ENCODE peak calls at places on chromosome X, in ten cellular contexts. One of them, this sample, is unnamed.

GRCh38 chrX:41559662-41560061 is 112.5 kb downstream of the NYX start:
- DNase-seq in astrocyte of the cerebellum: peak; percentile 43
- DNase-seq in stimulated activated CD4-positive, alpha-beta T cell treated with anti-CD3 and anti-CD28 coated beads, Interleukin-4, amount 100 ng/mL, for 1 hour: peak; percentile 4
- DNase-seq in SK-N-DZ: no peak
- DNase-seq in lower leg skin: peak; percentile 11
- DNase-seq in activated CD4-positive, alpha-beta T cell treated with anti-CD3 and anti-CD28 coated beads, Interleukin-2, amount 50 U/mL, for 4 hours: peak; percentile 24
- DNase-seq in ecto neural progenitor cell: no peak
- DNase-seq in CD14-positive monocyte: no peak
- DNase-seq in activated naive CD4-positive, alpha-beta T cell treated with Interleukin-2 at 50 U/mL for 16 hours: peak; percentile 39
- DNase-seq in cardiac muscle cell: peak; percentile 77
- DNase-seq in this sample: peak; percentile 6

GRCh38 chrX:152912641-152913040 is 14.8 kb downstream of the ZNF185 start:
- DNase-seq in astrocyte of the cerebellum: no peak
- DNase-seq in stimulated activated CD4-positive, alpha-beta T cell treated with anti-CD3 and anti-CD28 coated beads, Interleukin-4, amount 100 ng/mL, for 1 hour: no peak
- DNase-seq in SK-N-DZ: no peak
- DNase-seq in lower leg skin: no peak
- DNase-seq in activated CD4-positive, alpha-beta T cell treated with anti-CD3 and anti-CD28 coated beads, Interleukin-2, amount 50 U/mL, for 4 hours: no peak
- DNase-seq in ecto neural progenitor cell: no peak
- DNase-seq in CD14-positive monocyte: no peak
- DNase-seq in activated naive CD4-positive, alpha-beta T cell treated with Interleukin-2 at 50 U/mL for 16 hours: no peak
- DNase-seq in cardiac muscle cell: no peak
- DNase-seq in this sample: no peak

GRCh38 chrX:136246201-136246600 is 5.0 kb downstream of the MAP7D3 start:
- DNase-seq in astrocyte of the cerebellum: no peak
- DNase-seq in stimulated activated CD4-positive, alpha-beta T cell treated with anti-CD3 and anti-CD28 coated beads, Interleukin-4, amount 100 ng/mL, for 1 hour: no peak
- DNase-seq in SK-N-DZ: no peak
- DNase-seq in lower leg skin: no peak
- DNase-seq in activated CD4-positive, alpha-beta T cell treated with anti-CD3 and anti-CD28 coated beads, Interleukin-2, amount 50 U/mL, for 4 hours: no peak
- DNase-seq in ecto neural progenitor cell: no peak
- DNase-seq in CD14-positive monocyte: no peak
- DNase-seq in activated naive CD4-positive, alpha-beta T cell treated with Interleukin-2 at 50 U/mL for 16 hours: no peak
- DNase-seq in cardiac muscle cell: no peak
- DNase-seq in this sample: no peak

GRCh38 chrX:16175329-16175728 is 8.0 kb downstream of the MAGEB17 start:
- DNase-seq in astrocyte of the cerebellum: no peak
- DNase-seq in stimulated activated CD4-positive, alpha-beta T cell treated with anti-CD3 and anti-CD28 coated beads, Interleukin-4, amount 100 ng/mL, for 1 hour: no peak
- DNase-seq in SK-N-DZ: no peak
- DNase-seq in lower leg skin: no peak
- DNase-seq in activated CD4-positive, alpha-beta T cell treated with anti-CD3 and anti-CD28 coated beads, Interleukin-2, amount 50 U/mL, for 4 hours: no peak
- DNase-seq in ecto neural progenitor cell: no peak
- DNase-seq in CD14-positive monocyte: no peak
- DNase-seq in activated naive CD4-positive, alpha-beta T cell treated with Interleukin-2 at 50 U/mL for 16 hours: no peak
- DNase-seq in cardiac muscle cell: no peak
- DNase-seq in this sample: no peak

GRCh38 chrX:12814434-12814833 is 23.2 kb downstream of the PRPS2 start:
- DNase-seq in astrocyte of the cerebellum: peak; percentile 32
- DNase-seq in stimulated activated CD4-positive, alpha-beta T cell treated with anti-CD3 and anti-CD28 coated beads, Interleukin-4, amount 100 ng/mL, for 1 hour: peak; percentile 7
- DNase-seq in SK-N-DZ: peak; percentile 9
- DNase-seq in lower leg skin: no peak
- DNase-seq in activated CD4-positive, alpha-beta T cell treated with anti-CD3 and anti-CD28 coated beads, Interleukin-2, amount 50 U/mL, for 4 hours: peak; percentile 29
- DNase-seq in ecto neural progenitor cell: no peak
- DNase-seq in CD14-positive monocyte: no peak
- DNase-seq in activated naive CD4-positive, alpha-beta T cell treated with Interleukin-2 at 50 U/mL for 16 hours: peak; percentile 16
- DNase-seq in cardiac muscle cell: peak; percentile 67
- DNase-seq in this sample: peak; percentile 3

GRCh38 chrX:16946971-16947562 is 609 bp downstream of the REPS2 start:
- DNase-seq in astrocyte of the cerebellum: no peak
- DNase-seq in stimulated activated CD4-positive, alpha-beta T cell treated with anti-CD3 and anti-CD28 coated beads, Interleukin-4, amount 100 ng/mL, for 1 hour: peak; percentile 1
- DNase-seq in SK-N-DZ: no peak
- DNase-seq in lower leg skin: peak; percentile 13
- DNase-seq in activated CD4-positive, alpha-beta T cell treated with anti-CD3 and anti-CD28 coated beads, Interleukin-2, amount 50 U/mL, for 4 hours: no peak
- DNase-seq in ecto neural progenitor cell: peak; percentile 58
- DNase-seq in CD14-positive monocyte: no peak
- DNase-seq in activated naive CD4-positive, alpha-beta T cell treated with Interleukin-2 at 50 U/mL for 16 hours: peak; percentile 2
- DNase-seq in cardiac muscle cell: no peak
- DNase-seq in this sample: no peak

GRCh38 chrX:31593353-31593752 is 521.5 kb upstream of the FTHL17 start:
- DNase-seq in astrocyte of the cerebellum: no peak
- DNase-seq in stimulated activated CD4-positive, alpha-beta T cell treated with anti-CD3 and anti-CD28 coated beads, Interleukin-4, amount 100 ng/mL, for 1 hour: no peak
- DNase-seq in SK-N-DZ: no peak
- DNase-seq in lower leg skin: no peak
- DNase-seq in activated CD4-positive, alpha-beta T cell treated with anti-CD3 and anti-CD28 coated beads, Interleukin-2, amount 50 U/mL, for 4 hours: no peak
- DNase-seq in ecto neural progenitor cell: no peak
- DNase-seq in CD14-positive monocyte: no peak
- DNase-seq in activated naive CD4-positive, alpha-beta T cell treated with Interleukin-2 at 50 U/mL for 16 hours: no peak
- DNase-seq in cardiac muscle cell: no peak
- DNase-seq in this sample: no peak

GRCh38 chrX:41596586-41596985 is 92.2 kb upstream of the GPR34 start:
- DNase-seq in astrocyte of the cerebellum: no peak
- DNase-seq in stimulated activated CD4-positive, alpha-beta T cell treated with anti-CD3 and anti-CD28 coated beads, Interleukin-4, amount 100 ng/mL, for 1 hour: no peak
- DNase-seq in SK-N-DZ: no peak
- DNase-seq in lower leg skin: no peak
- DNase-seq in activated CD4-positive, alpha-beta T cell treated with anti-CD3 and anti-CD28 coated beads, Interleukin-2, amount 50 U/mL, for 4 hours: no peak
- DNase-seq in ecto neural progenitor cell: no peak
- DNase-seq in CD14-positive monocyte: no peak
- DNase-seq in activated naive CD4-positive, alpha-beta T cell treated with Interleukin-2 at 50 U/mL for 16 hours: no peak
- DNase-seq in cardiac muscle cell: no peak
- DNase-seq in this sample: no peak

GRCh38 chrX:9341305-9342201 is 123.3 kb upstream of the TBL1X start:
- DNase-seq in astrocyte of the cerebellum: no peak
- DNase-seq in stimulated activated CD4-positive, alpha-beta T cell treated with anti-CD3 and anti-CD28 coated beads, Interleukin-4, amount 100 ng/mL, for 1 hour: peak; percentile 70
- DNase-seq in SK-N-DZ: peak; percentile 56
- DNase-seq in lower leg skin: peak; percentile 34
- DNase-seq in activated CD4-positive, alpha-beta T cell treated with anti-CD3 and anti-CD28 coated beads, Interleukin-2, amount 50 U/mL, for 4 hours: peak; percentile 11
- DNase-seq in ecto neural progenitor cell: no peak
- DNase-seq in CD14-positive monocyte: peak; percentile 78
- DNase-seq in activated naive CD4-positive, alpha-beta T cell treated with Interleukin-2 at 50 U/mL for 16 hours: peak; percentile 62
- DNase-seq in cardiac muscle cell: peak; percentile 65
- DNase-seq in this sample: no peak

GRCh38 chrX:133413218-133413925 is 1.9 kb downstream of the GPC4 start:
- DNase-seq in astrocyte of the cerebellum: no peak
- DNase-seq in stimulated activated CD4-positive, alpha-beta T cell treated with anti-CD3 and anti-CD28 coated beads, Interleukin-4, amount 100 ng/mL, for 1 hour: no peak
- DNase-seq in SK-N-DZ: no peak
- DNase-seq in lower leg skin: no peak
- DNase-seq in activated CD4-positive, alpha-beta T cell treated with anti-CD3 and anti-CD28 coated beads, Interleukin-2, amount 50 U/mL, for 4 hours: no peak
- DNase-seq in ecto neural progenitor cell: peak; percentile 55
- DNase-seq in CD14-positive monocyte: no peak
- DNase-seq in activated naive CD4-positive, alpha-beta T cell treated with Interleukin-2 at 50 U/mL for 16 hours: no peak
- DNase-seq in cardiac muscle cell: no peak
- DNase-seq in this sample: no peak

GRCh38 chrX:92213781-92214180 is 434.6 kb downstream of the PCDH11X start:
- DNase-seq in astrocyte of the cerebellum: no peak
- DNase-seq in stimulated activated CD4-positive, alpha-beta T cell treated with anti-CD3 and anti-CD28 coated beads, Interleukin-4, amount 100 ng/mL, for 1 hour: no peak
- DNase-seq in SK-N-DZ: no peak
- DNase-seq in lower leg skin: no peak
- DNase-seq in activated CD4-positive, alpha-beta T cell treated with anti-CD3 and anti-CD28 coated beads, Interleukin-2, amount 50 U/mL, for 4 hours: no peak
- DNase-seq in ecto neural progenitor cell: no peak
- DNase-seq in CD14-positive monocyte: no peak
- DNase-seq in activated naive CD4-positive, alpha-beta T cell treated with Interleukin-2 at 50 U/mL for 16 hours: no peak
- DNase-seq in cardiac muscle cell: no peak
- DNase-seq in this sample: peak; percentile 0

GRCh38 chrX:65697915-65698796 is 30.7 kb downstream of the MSN start:
- DNase-seq in astrocyte of the cerebellum: no peak
- DNase-seq in stimulated activated CD4-positive, alpha-beta T cell treated with anti-CD3 and anti-CD28 coated beads, Interleukin-4, amount 100 ng/mL, for 1 hour: peak; percentile 53
- DNase-seq in SK-N-DZ: no peak
- DNase-seq in lower leg skin: no peak
- DNase-seq in activated CD4-positive, alpha-beta T cell treated with anti-CD3 and anti-CD28 coated beads, Interleukin-2, amount 50 U/mL, for 4 hours: peak; percentile 65
- DNase-seq in ecto neural progenitor cell: no peak
- DNase-seq in CD14-positive monocyte: peak; percentile 54
- DNase-seq in activated naive CD4-positive, alpha-beta T cell treated with Interleukin-2 at 50 U/mL for 16 hours: peak; percentile 76
- DNase-seq in cardiac muscle cell: peak; percentile 40
- DNase-seq in this sample: no peak

GRCh38 chrX:7266261-7266660 is 118.3 kb upstream of the PUDP start:
- DNase-seq in astrocyte of the cerebellum: no peak
- DNase-seq in stimulated activated CD4-positive, alpha-beta T cell treated with anti-CD3 and anti-CD28 coated beads, Interleukin-4, amount 100 ng/mL, for 1 hour: no peak
- DNase-seq in SK-N-DZ: no peak
- DNase-seq in lower leg skin: no peak
- DNase-seq in activated CD4-positive, alpha-beta T cell treated with anti-CD3 and anti-CD28 coated beads, Interleukin-2, amount 50 U/mL, for 4 hours: no peak
- DNase-seq in ecto neural progenitor cell: no peak
- DNase-seq in CD14-positive monocyte: no peak
- DNase-seq in activated naive CD4-positive, alpha-beta T cell treated with Interleukin-2 at 50 U/mL for 16 hours: no peak
- DNase-seq in cardiac muscle cell: no peak
- DNase-seq in this sample: no peak